ENCODE peak calls at places on chromosomes 11 and 22, in six cellular contexts. One of them, this sample, is unnamed.

GRCh38 chr11:36069576-36070214 is 125.8 kb downstream of the LDLRAD3 start:
- DNase-seq in IMR-90: no peak
- DNase-seq in HCT116: no peak
- DNase-seq in HepG2: no peak
- DNase-seq in A549: no peak
- DNase-seq in transverse colon: no peak
- DNase-seq in this sample: peak; percentile 40

GRCh38 chr11:34358258-34358665 is 452 bp upstream of the ABTB2 start:
- DNase-seq in IMR-90: peak; percentile 24
- DNase-seq in A549: peak; percentile 82
- DNase-seq in transverse colon: peak; percentile 67
- DNase-seq in HepG2: peak; percentile 75
- DNase-seq in HCT116: peak; percentile 65
- DNase-seq in this sample: peak; percentile 60

GRCh38 chr22:38273135-38273761 is 438 bp upstream of the TMEM184B start:
- DNase-seq in HepG2: no peak
- DNase-seq in HCT116: no peak
- DNase-seq in transverse colon: no peak
- DNase-seq in A549: no peak
- DNase-seq in IMR-90: no peak
- DNase-seq in this sample: no peak

GRCh38 chr11:126164781-126165180 is 46.7 kb downstream of the RPUSD4 start:
- DNase-seq in IMR-90: no peak
- DNase-seq in HCT116: no peak
- DNase-seq in A549: no peak
- DNase-seq in HepG2: no peak
- DNase-seq in transverse colon: no peak
- DNase-seq in this sample: no peak

GRCh38 chr11:128621491-128622136 is 34.3 kb upstream of the ETS1 start:
- DNase-seq in A549: no peak
- DNase-seq in HCT116: no peak
- DNase-seq in HepG2: no peak
- DNase-seq in transverse colon: no peak
- DNase-seq in IMR-90: peak; percentile 98
- DNase-seq in this sample: no peak

GRCh38 chr11:9738700-9739099 is 74.8 kb downstream of the SWAP70 start:
- DNase-seq in IMR-90: no peak
- DNase-seq in transverse colon: no peak
- DNase-seq in HCT116: no peak
- DNase-seq in HepG2: no peak
- DNase-seq in A549: no peak
- DNase-seq in this sample: no peak

GRCh38 chr11:92838655-92839334 is 130.7 kb upstream of the MTNR1B start:
- DNase-seq in transverse colon: no peak
- DNase-seq in HCT116: no peak
- DNase-seq in HepG2: no peak
- DNase-seq in A549: no peak
- DNase-seq in IMR-90: peak; percentile 16
- DNase-seq in this sample: no peak

GRCh38 chr22:30806391-30806861 is 111.8 kb downstream of the OSBP2 start:
- DNase-seq in A549: peak; percentile 57
- DNase-seq in transverse colon: no peak
- DNase-seq in HepG2: peak; percentile 30
- DNase-seq in HCT116: peak; percentile 66
- DNase-seq in IMR-90: peak; percentile 67
- DNase-seq in this sample: no peak

GRCh38 chr11:123550620-123550917 is 103.9 kb downstream of the SCN3B start:
- DNase-seq in HepG2: no peak
- DNase-seq in HCT116: no peak
- DNase-seq in IMR-90: no peak
- DNase-seq in A549: no peak
- DNase-seq in transverse colon: no peak
- DNase-seq in this sample: no peak

GRCh38 chr11:6681949-6682348 is 1.2 kb downstream of the MRPL17 start:
- DNase-seq in HCT116: no peak
- DNase-seq in HepG2: no peak
- DNase-seq in transverse colon: no peak
- DNase-seq in IMR-90: peak; percentile 28
- DNase-seq in A549: no peak
- DNase-seq in this sample: no peak

GRCh38 chr22:38907767-38908166 is 35.8 kb upstream of the CBX6 start:
- DNase-seq in A549: no peak
- DNase-seq in transverse colon: no peak
- DNase-seq in HepG2: no peak
- DNase-seq in HCT116: no peak
- DNase-seq in IMR-90: no peak
- DNase-seq in this sample: no peak

GRCh38 chr11:64754919-64755662 is 4.7 kb downstream of the PYGM start:
- DNase-seq in A549: no peak
- DNase-seq in IMR-90: no peak
- DNase-seq in HCT116: no peak
- DNase-seq in transverse colon: no peak
- DNase-seq in HepG2: no peak
- DNase-seq in this sample: peak; percentile 49

GRCh38 chr22:21568207-21569075 is 927 bp downstream of the UBE2L3 start:
- DNase-seq in HCT116: no peak
- DNase-seq in IMR-90: peak; percentile 24
- DNase-seq in transverse colon: peak; percentile 39
- DNase-seq in A549: peak; percentile 19
- DNase-seq in HepG2: peak; percentile 34
- DNase-seq in this sample: no peak

GRCh38 chr11:83006877-83007330 is 64.8 kb downstream of the RAB30 start:
- DNase-seq in IMR-90: no peak
- DNase-seq in HCT116: no peak
- DNase-seq in HepG2: no peak
- DNase-seq in transverse colon: no peak
- DNase-seq in A549: no peak
- DNase-seq in this sample: no peak

GRCh38 chr11:46856605-46857339 is 10.7 kb upstream of the CKAP5 start:
- DNase-seq in HepG2: no peak
- DNase-seq in A549: no peak
- DNase-seq in IMR-90: no peak
- DNase-seq in transverse colon: no peak
- DNase-seq in HCT116: no peak
- DNase-seq in this sample: no peak

DNA sequence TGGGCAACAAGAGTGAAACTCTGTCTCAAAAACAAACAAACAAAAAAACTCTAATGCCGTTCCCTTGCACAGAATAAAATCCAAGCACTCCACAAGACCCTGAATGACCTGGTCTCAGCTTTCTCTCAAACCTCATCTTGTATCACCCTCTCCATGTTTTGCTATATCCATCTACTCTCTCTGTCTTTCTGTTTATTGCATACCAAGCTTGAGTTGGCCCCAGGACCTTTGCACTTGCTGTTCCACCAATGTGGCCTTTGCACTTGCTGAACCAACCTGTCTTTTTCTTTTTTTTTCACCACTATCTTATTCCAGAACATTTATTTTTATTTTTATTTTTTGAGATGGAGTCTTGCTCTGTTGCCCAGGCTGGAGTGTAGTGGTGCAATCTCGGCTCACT is 2.0 kb upstream of the L3MBTL2 start:
- DNase-seq in HepG2: no peak
- DNase-seq in A549: no peak
- DNase-seq in transverse colon: no peak
- DNase-seq in IMR-90: no peak
- DNase-seq in HCT116: no peak
- DNase-seq in this sample: no peak
- H3K27ac ChIP-seq in HepG2: no peak overlapping the region
- H3K27ac ChIP-seq in A549: no peak overlapping the region
- H3K27ac ChIP-seq in transverse colon: no peak overlapping the region
- H3K27ac ChIP-seq in IMR-90: no peak overlapping the region
- H3K27ac ChIP-seq in HCT116: no peak overlapping the region
- H3K27ac ChIP-seq in this sample: no peak overlapping the region

GRCh38 chr22:20533095-20533878 is 25.9 kb downstream of the MED15 start:
- DNase-seq in IMR-90: no peak
- DNase-seq in HepG2: no peak
- DNase-seq in HCT116: no peak
- DNase-seq in transverse colon: no peak
- DNase-seq in A549: no peak
- DNase-seq in this sample: no peak
- TF ChIP-seq POLR2A in IMR-90: no peak
- TF ChIP-seq POLR2A in HepG2: no peak
- TF ChIP-seq POLR2A in HCT116: no peak
- TF ChIP-seq POLR2A in transverse colon: no peak
- TF ChIP-seq POLR2A in A549: no peak
- TF ChIP-seq POLR2A in this sample: no peak

GRCh38 chr22:46833228-46833627 is 70.8 kb downstream of the TBC1D22A start:
- DNase-seq in A549: peak; percentile 44
- DNase-seq in HepG2: peak; percentile 41
- DNase-seq in HCT116: peak; percentile 23
- DNase-seq in IMR-90: peak; percentile 25
- DNase-seq in transverse colon: no peak
- DNase-seq in this sample: no peak
- TF ChIP-seq CTCF in A549: no peak
- TF ChIP-seq CTCF in HepG2: peak; percentile 73
- TF ChIP-seq CTCF in HCT116: no peak
- TF ChIP-seq CTCF in IMR-90: peak; percentile 35
- TF ChIP-seq CTCF in transverse colon: no peak
- TF ChIP-seq CTCF in this sample: no peak

GRCh38 chr11:77040889-77041288 is 6.7 kb downstream of the B3GNT6 start:
- DNase-seq in HepG2: no peak
- DNase-seq in HCT116: no peak
- DNase-seq in transverse colon: no peak
- DNase-seq in IMR-90: no peak
- DNase-seq in A549: no peak
- DNase-seq in this sample: no peak
- H3K27ac ChIP-seq in HepG2: no peak overlapping the region
- H3K27ac ChIP-seq in HCT116: no peak overlapping the region
- H3K27ac ChIP-seq in transverse colon: no peak overlapping the region
- H3K27ac ChIP-seq in IMR-90: no peak overlapping the region
- H3K27ac ChIP-seq in A549: no peak overlapping the region
- H3K27ac ChIP-seq in this sample: no peak overlapping the region

DNA sequence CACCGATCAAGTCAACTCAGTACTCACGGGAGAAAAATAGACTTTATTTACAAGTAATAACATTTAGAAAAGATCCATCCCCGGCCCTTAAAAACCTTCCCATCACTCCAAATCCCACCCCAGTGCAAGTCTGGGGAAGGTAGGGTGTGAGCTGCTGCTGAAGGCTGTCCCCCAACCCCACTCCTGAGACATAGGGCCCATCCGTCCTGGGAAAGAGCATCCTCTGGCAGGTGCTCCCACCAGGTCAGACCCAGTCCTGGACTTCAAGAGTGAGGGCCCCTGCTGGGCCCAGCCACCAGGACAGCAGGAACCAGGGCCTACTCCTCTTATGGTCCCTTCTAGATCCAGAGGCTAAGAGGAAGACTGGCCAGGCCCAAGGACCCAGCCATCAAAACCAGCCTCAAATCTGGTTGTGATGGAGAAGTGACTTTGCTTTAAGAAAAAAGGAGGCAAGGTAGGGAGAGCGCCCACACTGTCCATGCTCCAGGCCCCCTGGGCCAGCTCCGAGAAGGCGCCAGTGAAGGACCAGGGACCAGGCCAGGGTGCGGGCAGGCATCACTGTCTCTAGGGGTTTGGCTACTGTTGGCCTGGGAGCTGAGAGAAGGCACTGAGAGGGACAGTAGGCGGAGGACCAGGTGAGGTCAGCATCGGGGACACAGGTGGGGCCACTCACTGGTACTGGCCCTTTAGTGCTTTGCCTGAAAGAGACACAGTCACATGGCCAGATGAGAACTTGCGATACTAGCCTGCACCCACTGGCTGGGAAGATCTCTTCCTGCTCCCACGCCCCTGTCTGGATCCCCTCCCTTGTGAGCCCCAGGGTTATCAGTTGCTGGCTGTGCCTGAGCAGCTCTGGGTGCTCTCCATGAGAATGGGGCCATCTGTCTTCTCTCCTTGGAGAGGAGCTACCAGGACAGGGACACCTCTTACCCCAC is 4.4 kb downstream of the IL18BP start:
- DNase-seq in HCT116: no peak
- DNase-seq in transverse colon: no peak
- DNase-seq in A549: no peak
- DNase-seq in IMR-90: no peak
- DNase-seq in HepG2: no peak
- DNase-seq in this sample: no peak
- TF ChIP-seq POLR2A in HCT116: no peak
- TF ChIP-seq POLR2A in transverse colon: no peak
- TF ChIP-seq POLR2A in A549: no peak
- TF ChIP-seq POLR2A in IMR-90: no peak
- TF ChIP-seq POLR2A in HepG2: no peak
- TF ChIP-seq POLR2A in this sample: no peak

GRCh38 chr11:103332409-103332808 is 223.2 kb downstream of the DYNC2H1 start:
- DNase-seq in IMR-90: no peak
- DNase-seq in HepG2: no peak
- DNase-seq in transverse colon: no peak
- DNase-seq in HCT116: no peak
- DNase-seq in A549: no peak
- DNase-seq in this sample: no peak
- TF ChIP-seq CTCF in IMR-90: no peak
- TF ChIP-seq CTCF in HepG2: no peak
- TF ChIP-seq CTCF in transverse colon: no peak
- TF ChIP-seq CTCF in HCT116: no peak
- TF ChIP-seq CTCF in A549: no peak
- TF ChIP-seq CTCF in this sample: no peak